ENCODE peak calls at places on chromosome 18, in five cellular contexts. D is naive thymus-derived CD4-positive, alpha-beta T cell; S is heart right ventricle; N is psoas muscle; L is pancreas. P is an unnamed sample.

GRCh38 chr18:50453732-50454131 is 78.9 kb downstream of the SKA1 start:
- ATAC-seq in N (no peak), D (no peak), S (no peak), L (no peak), P (no peak)

GRCh38 chr18:22194151-22194598 is 24.8 kb downstream of the GATA6 start:
- ATAC-seq in L (peak; percentile 51), S (peak; percentile 58), D (no peak), N (no peak), P (no peak)

GRCh38 chr18:58302811-58303210 is 258.8 kb downstream of the NEDD4L start:
- ATAC-seq in S (no peak), L (peak; percentile 40), N (peak; percentile 70), D (peak; percentile 54), P (no peak)

GRCh38 chr18:72847134-72847533 is 20.7 kb downstream of the NETO1 start:
- ATAC-seq in L (no peak), D (no peak), N (no peak), S (peak; percentile 46), P (no peak)

GRCh38 chr18:56257215-56257614 is 381.2 kb downstream of the TXNL1 start:
- ATAC-seq in S (no peak), N (no peak), D (peak; percentile 61), L (peak; percentile 73), P (no peak)

GRCh38 chr18:50726960-50727589 is 92.7 kb downstream of the MRO start:
- ATAC-seq in N (peak; percentile 54), D (no peak), L (no peak), S (peak; percentile 28), P (no peak)

GRCh38 chr18:13611058-13611615 is 115.2 kb downstream of the FAM210A start:
- ATAC-seq in S (peak; percentile 87), L (peak; percentile 59), N (peak; percentile 69), D (peak; percentile 44), P (peak; percentile 50)

GRCh38 chr18:21490745-21491144 is 109.8 kb downstream of the ESCO1 start:
- ATAC-seq in S (no peak), N (no peak), L (no peak), D (no peak), P (no peak)

GRCh38 chr18:29181151-29181901 is 1004.4 kb upstream of the CDH2 start:
- ATAC-seq in L (peak; percentile 52), S (peak; percentile 82), N (peak; percentile 27), D (no peak), P (peak; percentile 86)

GRCh38 chr18:23131693-23132319 is 3.5 kb upstream of the CABLES1 start:
- ATAC-seq in N (peak; percentile 65), L (peak; percentile 36), S (peak; percentile 71), D (peak; percentile 64), P (peak; percentile 39)

DNA sequence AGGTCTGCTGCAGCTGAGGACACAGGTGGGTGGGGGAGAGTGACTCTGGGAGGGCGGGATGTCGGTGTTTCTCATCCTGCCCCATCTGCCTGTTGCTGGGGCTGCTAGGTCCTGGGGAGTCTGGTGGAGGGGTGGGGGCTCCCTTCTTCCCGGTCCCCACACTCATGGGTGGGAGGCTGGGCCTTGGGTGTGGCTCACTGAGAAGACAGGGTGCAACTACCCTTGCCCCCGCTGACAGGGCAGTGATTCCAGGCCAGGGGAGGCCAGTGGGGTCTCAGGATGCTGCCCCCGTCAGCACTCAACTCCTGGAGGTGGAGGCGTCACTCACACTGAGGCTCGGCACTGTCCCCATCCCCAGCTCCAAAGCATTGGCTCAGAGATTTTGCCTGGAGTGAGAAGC is 7.7 kb upstream of the NFATC1 start:
- ATAC-seq in L (no peak), N (no peak), S (no peak), D (no peak), P (no peak)
- H3K27me3 ChIP-seq in L (peaks cover 6% of the 10 kb centered on the region), N (peaks cover 17% of the 10 kb centered on the region), S (peaks cover 22% of the 10 kb centered on the region), D (no peaks in the 10 kb centered on the region), P (peaks cover 8% of the 10 kb centered on the region)

DNA sequence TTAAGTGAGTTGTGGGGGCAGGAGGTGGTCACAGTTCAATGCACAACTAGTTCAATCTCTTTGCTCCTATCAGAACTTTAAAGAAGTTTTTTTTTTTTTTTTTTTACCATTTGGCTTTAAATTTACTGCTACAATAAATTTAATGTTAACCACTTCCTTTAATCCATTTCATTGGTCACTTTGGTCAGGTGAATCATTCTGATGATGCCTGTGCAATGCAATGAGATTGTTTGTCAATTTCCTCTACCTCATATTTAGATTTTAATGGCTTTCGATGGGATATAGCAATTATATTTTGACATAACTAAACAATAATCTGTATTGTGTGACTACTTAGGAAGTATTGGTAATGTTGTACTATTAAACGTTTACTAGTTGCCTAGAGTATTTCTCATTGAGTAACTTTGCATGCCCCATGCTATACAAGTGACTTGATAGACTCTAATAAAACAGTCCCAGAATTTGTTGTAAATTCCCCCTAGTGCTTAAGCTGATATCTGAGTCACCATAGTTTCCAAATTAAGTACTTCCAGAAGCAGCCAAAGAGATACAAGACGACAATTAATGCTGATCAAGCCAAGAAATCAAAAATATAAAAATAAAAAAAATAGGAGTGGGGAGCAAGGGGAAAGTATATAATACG is 52.9 kb upstream of the SERPINB2 start:
- ATAC-seq in N (no peak), S (no peak), D (no peak), L (no peak), P (no peak)
- H3K27me3 ChIP-seq in N (no peaks in the 10 kb centered on the region), S (peaks cover 6% of the 10 kb centered on the region), D (no peaks in the 10 kb centered on the region), L (no peaks in the 10 kb centered on the region), P (peaks cover 3% of the 10 kb centered on the region)

DNA sequence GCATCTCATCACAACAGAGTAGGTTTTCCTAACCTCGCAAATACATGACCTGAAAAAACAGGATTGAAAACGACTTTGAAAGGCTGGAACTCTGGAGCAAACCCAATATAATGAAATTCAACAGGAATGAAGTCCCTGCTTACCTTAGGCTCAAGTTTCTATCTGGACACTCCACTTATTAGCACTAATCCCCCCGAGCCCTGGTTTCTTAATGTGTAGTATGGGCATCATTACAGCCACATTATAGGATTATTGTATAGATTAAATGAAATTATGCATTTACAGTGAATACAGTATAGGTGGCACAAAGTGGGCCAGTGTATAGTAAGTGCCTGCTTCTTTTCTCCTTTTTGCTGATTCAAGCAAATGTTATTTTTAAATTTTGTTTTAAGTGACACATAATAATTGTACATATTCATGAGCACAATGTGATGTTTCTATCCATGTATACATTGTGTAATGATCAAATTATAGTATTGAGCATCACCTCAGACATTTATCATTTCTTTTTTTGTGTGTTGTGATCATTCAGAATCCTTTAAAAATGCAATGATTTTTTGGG is 114.7 kb upstream of the THOC1 start:
- ATAC-seq in S (no peak), D (no peak), N (no peak), L (no peak), P (no peak)
- H3K27me3 ChIP-seq in S (no peaks in the 10 kb centered on the region), D (no peaks in the 10 kb centered on the region), N (no peaks in the 10 kb centered on the region), L (no peaks in the 10 kb centered on the region), P (no peaks in the 10 kb centered on the region)

DNA sequence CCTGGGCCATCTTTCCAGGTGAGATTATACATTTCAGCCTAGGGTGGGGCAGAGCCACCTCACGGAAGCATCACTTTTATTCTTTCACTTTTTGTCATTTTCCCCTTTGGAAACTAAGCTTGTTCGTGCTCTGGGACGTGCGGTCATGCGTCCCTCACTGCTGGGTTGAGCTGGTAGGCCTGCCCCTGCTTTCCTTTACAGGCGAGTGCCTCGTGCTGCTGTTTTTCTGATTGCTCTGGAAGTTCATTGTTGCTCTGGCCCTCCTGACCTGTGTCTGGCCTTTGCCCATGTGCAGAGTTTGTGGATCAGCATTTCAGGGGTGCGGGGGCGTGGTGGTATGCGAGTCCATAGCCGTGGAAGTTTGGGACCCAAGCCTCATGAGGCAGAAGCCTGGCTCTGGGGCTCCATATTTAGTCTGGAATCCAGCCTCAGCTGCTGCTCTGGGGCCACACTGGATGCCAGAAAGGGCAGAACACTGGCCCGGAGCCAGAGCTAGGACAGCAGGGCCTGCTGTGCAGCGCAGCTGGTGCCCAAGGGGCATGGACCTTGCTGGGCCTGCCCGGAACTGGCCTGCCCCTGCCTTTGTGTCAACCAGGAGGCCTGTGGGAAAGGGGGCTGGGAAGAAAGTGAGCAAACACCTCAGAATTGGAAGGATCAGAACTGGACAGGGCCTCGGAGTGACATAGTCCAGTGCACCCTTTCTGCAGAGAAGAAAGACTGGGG is 51.1 kb downstream of the CTIF start:
- ATAC-seq in D (no peak), L (peak; percentile 50), S (peak; percentile 83), N (peak; percentile 84), P (peak; percentile 58)
- H3K27me3 ChIP-seq in D (no peaks in the 10 kb centered on the region), L (no peaks in the 10 kb centered on the region), S (no peaks in the 10 kb centered on the region), N (no peaks in the 10 kb centered on the region), P (no peaks in the 10 kb centered on the region)

GRCh38 chr18:77130229-77131099 is 2.1 kb downstream of the MBP start:
- ATAC-seq in D (no peak), N (peak; percentile 25), S (no peak), L (no peak), P (no peak)
- H3K27me3 ChIP-seq in D (no peaks in the 10 kb centered on the region), N (no peaks in the 10 kb centered on the region), S (peaks cover 41% of the 10 kb centered on the region), L (no peaks in the 10 kb centered on the region), P (peaks cover 22% of the 10 kb centered on the region)

P was measured in gastroesophageal sphincter.